ENCODE peak calls at places on chromosomes 11 and 22, in seven cellular contexts. V, X, K, M, Z, Y and I are unnamed samples.

GRCh38 chr11:120224386-120224785 is 13.6 kb downstream of the OAF start:
- DNase-seq in K (no peak), V (no peak), Z (no peak), Y (no peak), X (no peak), M (no peak), I (no peak)

GRCh38 chr11:113615098-113615497 is 91.0 kb downstream of the TMPRSS5 start:
- DNase-seq in M (no peak), V (no peak), K (peak), Y (no peak), Z (no peak), X (no peak), I (no peak)

GRCh38 chr11:130790689-130791088 is 125.6 kb downstream of the SNX19 start:
- DNase-seq in X (no peak), Y (no peak), V (no peak), M (no peak), K (no peak), Z (no peak), I (no peak)

GRCh38 chr22:40509401-40510134 is 127.0 kb downstream of the MRTFA start:
- DNase-seq in X (no peak), V (no peak), Y (no peak), M (peak), Z (peak), K (peak), I (peak)

GRCh38 chr11:128865490-128865889 is 1.6 kb downstream of the KCNJ1 start:
- DNase-seq in X (peak), V (no peak), M (no peak), Z (no peak), K (no peak), Y (no peak), I (no peak)

GRCh38 chr22:42920101-42920820 is 63.2 kb upstream of the ARFGAP3 start:
- DNase-seq in M (no peak), Y (no peak), Z (no peak), V (no peak), K (no peak), X (no peak), I (no peak)

GRCh38 chr11:114256898-114257286 is 39.3 kb upstream of the NNMT start:
- DNase-seq in X (no peak), M (no peak), Y (no peak), Z (no peak), K (no peak), V (no peak), I (no peak)

GRCh38 chr22:35306350-35306967 is 6.8 kb downstream of the TOM1 start:
- DNase-seq in Y (no peak), Z (no peak), X (no peak), V (no peak), M (no peak), K (no peak), I (no peak)

GRCh38 chr11:60844045-60844869 is 2.3 kb downstream of the CCDC86 start:
- DNase-seq in M (no peak), V (no peak), Y (no peak), X (peak), K (no peak), Z (no peak), I (no peak)

GRCh38 chr11:126282361-126282741 is 542 bp upstream of the TIRAP start:
- DNase-seq in K (peak), M (peak), X (peak), V (peak), Y (no peak), Z (peak), I (peak)

GRCh38 chr22:41873391-41873790 is 40.5 kb downstream of the SREBF2 start:
- DNase-seq in K (no peak), Y (no peak), Z (no peak), V (peak), X (no peak), M (no peak), I (no peak)

GRCh38 chr11:37322333-37323194 is 724.5 kb upstream of the RAG2 start:
- DNase-seq in M (no peak), Z (no peak), Y (no peak), K (no peak), X (peak), V (no peak), I (no peak)

GRCh38 chr11:123434911-123435310 is 4.8 kb downstream of the GRAMD1B start:
- DNase-seq in M (no peak), Z (no peak), K (peak), X (peak), V (no peak), Y (no peak), I (no peak)

DNA sequence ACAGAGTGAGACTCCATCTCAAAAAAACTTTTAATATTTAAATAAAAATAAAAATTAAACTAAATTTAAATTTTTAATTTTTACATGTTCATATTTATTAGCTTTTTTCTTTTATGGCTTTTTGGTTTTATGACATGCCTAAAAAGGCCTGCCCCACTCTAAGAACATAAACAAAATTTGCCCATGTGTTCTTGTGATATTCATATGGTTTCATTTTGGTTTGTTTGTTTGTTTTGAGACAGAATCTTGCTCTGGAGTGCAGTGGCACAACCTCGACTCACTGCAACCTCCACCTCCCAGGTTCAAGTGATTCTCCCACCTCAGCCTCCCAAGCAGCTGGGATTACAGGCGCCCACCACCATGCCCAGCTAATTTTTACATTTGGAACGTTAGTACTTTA is 27.7 kb downstream of the SUSD2 start:
- DNase-seq in M (no peak), K (no peak), Z (no peak), Y (no peak), X (no peak), V (no peak), I (no peak)
- H3K27ac ChIP-seq in M (no peak), K (no peak), Z (no peak), Y (peak), X (peak), V (no peak), I (peak)

GRCh38 chr22:21657020-21657360 is 8.8 kb upstream of the PPIL2 start:
- DNase-seq in Y (no peak), Z (no peak), K (peak), V (no peak), M (no peak), X (no peak), I (no peak)
- H3K27ac ChIP-seq in Y (peak), Z (no peak), K (no peak), V (no peak), M (no peak), X (no peak), I (no peak)

GRCh38 chr22:46054878-46055158 is 77.9 kb upstream of the WNT7B start:
- DNase-seq in X (no peak), V (no peak), M (no peak), Z (no peak), Y (no peak), K (no peak), I (peak)

GRCh38 chr22:46053563-46054090 is 76.7 kb upstream of the WNT7B start:
- DNase-seq in Z (peak), K (no peak), X (peak), V (peak), M (peak), Y (peak), I (peak)

GRCh38 chr22:46052801-46053562 is 76.0 kb upstream of the WNT7B start:
- DNase-seq in K (no peak), X (peak), Z (peak), V (no peak), M (no peak), Y (no peak), I (peak)

GRCh38 chr22:46055176-46055850 is 78.4 kb upstream of the WNT7B start:
- DNase-seq in X (peak), K (no peak), M (no peak), V (no peak), Z (peak), Y (no peak), I (peak)

GRCh38 chr22:46054091-46054877 is 77.3 kb upstream of the WNT7B start:
- DNase-seq in M (peak), Z (peak), Y (no peak), V (peak), X (peak), K (no peak), I (peak)
- H3K27ac ChIP-seq in M (peak), Z (peak), Y (peak), V (peak), X (peak), K (no peak), I (peak)

GRCh38 chr22:49966716-49967332 is 6.3 kb downstream of the PIM3 start:
- DNase-seq in M (no peak), V (no peak), Z (peak), K (no peak), Y (no peak), X (no peak), I (peak)
- H3K27ac ChIP-seq in M (peak), V (no peak), Z (peak), K (no peak), Y (no peak), X (no peak), I (peak)

DNA sequence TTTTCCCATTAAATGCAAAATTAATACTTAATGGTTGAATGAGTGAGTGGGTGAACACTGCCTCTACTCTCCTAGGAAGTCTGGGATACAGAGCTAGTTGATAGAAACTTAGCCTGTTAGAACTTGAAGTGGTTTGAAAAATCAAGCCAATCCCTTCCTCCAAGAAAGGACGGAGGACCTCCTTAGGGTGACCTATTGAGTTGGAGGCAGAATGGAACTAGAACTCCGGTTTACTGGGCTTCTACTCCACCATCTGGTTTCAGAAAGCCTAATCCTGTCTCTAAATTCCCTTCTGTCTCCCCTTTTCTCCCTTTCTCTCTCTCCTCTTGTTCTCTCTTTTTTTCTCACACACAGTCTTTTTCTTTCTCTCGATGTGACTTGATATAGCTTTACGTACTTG is 19.6 kb upstream of the IL18BP start:
- DNase-seq in K (no peak), M (no peak), Z (no peak), V (no peak), Y (no peak), X (no peak), I (no peak)
- H3K27ac ChIP-seq in K (no peak), M (peak), Z (no peak), V (no peak), Y (no peak), X (no peak), I (no peak)

GRCh38 chr11:94636388-94636787 is 69.2 kb downstream of the PIWIL4 start:
- DNase-seq in Y (no peak), K (no peak), Z (no peak), V (no peak), X (no peak), M (no peak), I (no peak)

GRCh38 chr11:94638902-94639373 is 71.8 kb downstream of the PIWIL4 start:
- DNase-seq in Z (no peak), K (no peak), Y (no peak), V (no peak), X (no peak), M (peak), I (no peak)

GRCh38 chr11:94641167-94641761 is 74.1 kb downstream of the PIWIL4 start:
- DNase-seq in Y (no peak), Z (peak), X (no peak), K (peak), V (no peak), M (peak), I (no peak)

GRCh38 chr11:94639901-94640721 is 72.9 kb downstream of the PIWIL4 start:
- DNase-seq in Y (no peak), M (no peak), K (peak), X (no peak), Z (no peak), V (no peak), I (no peak)

DNA sequence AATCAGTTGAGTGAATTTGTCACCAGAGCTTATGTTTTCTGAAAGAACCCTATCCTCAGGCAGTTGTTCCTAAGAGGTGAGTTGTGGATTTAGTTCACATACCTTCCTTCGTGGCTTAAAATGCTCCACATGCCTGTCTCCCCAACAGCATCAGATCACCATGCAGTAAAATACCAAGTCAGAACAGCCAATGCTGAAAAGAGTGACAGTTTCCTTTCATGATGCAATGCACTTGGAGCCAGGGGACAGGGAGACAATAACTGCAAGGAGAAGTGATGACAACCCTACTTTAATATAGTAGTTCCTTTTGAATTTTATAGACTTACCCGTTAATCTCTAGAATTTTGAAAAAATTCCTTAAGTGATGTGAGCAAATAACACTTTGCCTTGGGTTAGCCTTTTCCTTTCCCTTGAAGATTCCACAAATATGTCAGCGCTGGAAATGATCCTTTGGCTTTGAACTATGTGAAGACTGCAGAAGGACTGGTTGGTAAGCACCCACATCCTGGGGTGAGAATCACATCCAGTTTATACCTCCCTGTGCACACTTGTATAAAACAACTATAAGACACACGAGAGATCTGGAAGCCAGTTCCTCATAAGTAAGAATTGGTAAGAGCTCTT is 71.2 kb downstream of the PIWIL4 start:
- DNase-seq in Y (no peak), K (peak), Z (no peak), M (no peak), X (no peak), V (no peak), I (no peak)
- H3K27ac ChIP-seq in Y (no peak), K (no peak), Z (peak), M (peak), X (no peak), V (no peak), I (no peak)